ENCODE peak calls at places on chromosomes 6 and 20, in seven cellular contexts. One of them, this sample, is unnamed.

GRCh38 chr6:143677891-143678737 is at the start of gene PHACTR2:
- DNase-seq in SW 1271: peak; percentile 35
- DNase-seq in OCI-LY7: no peak
- DNase-seq in GM04503: peak; percentile 52
- DNase-seq in HEK293T: peak; percentile 84
- DNase-seq in heart left ventricle: peak; percentile 90
- DNase-seq in uterus: peak; percentile 75
- DNase-seq in this sample: peak; percentile 90

GRCh38 chr6:140572129-140572528 is 1197.7 kb upstream of the CITED2 start:
- DNase-seq in SW 1271: no peak
- DNase-seq in uterus: no peak
- DNase-seq in OCI-LY7: no peak
- DNase-seq in HEK293T: no peak
- DNase-seq in heart left ventricle: no peak
- DNase-seq in GM04503: peak; percentile 92
- DNase-seq in this sample: no peak

GRCh38 chr6:133899556-133899955 is 10.6 kb downstream of the TCF21 start:
- DNase-seq in uterus: no peak
- DNase-seq in SW 1271: no peak
- DNase-seq in HEK293T: no peak
- DNase-seq in heart left ventricle: no peak
- DNase-seq in OCI-LY7: no peak
- DNase-seq in GM04503: no peak
- DNase-seq in this sample: no peak

GRCh38 chr6:128276311-128276710 is 244.1 kb downstream of the PTPRK start:
- DNase-seq in HEK293T: no peak
- DNase-seq in heart left ventricle: no peak
- DNase-seq in GM04503: no peak
- DNase-seq in uterus: no peak
- DNase-seq in SW 1271: no peak
- DNase-seq in OCI-LY7: no peak
- DNase-seq in this sample: no peak

GRCh38 chr20:44586289-44586911 is 4.0 kb downstream of the PKIG start:
- DNase-seq in heart left ventricle: no peak
- DNase-seq in GM04503: no peak
- DNase-seq in uterus: no peak
- DNase-seq in HEK293T: no peak
- DNase-seq in SW 1271: no peak
- DNase-seq in OCI-LY7: peak; percentile 99
- DNase-seq in this sample: no peak

GRCh38 chr6:32188381-32189081 is 1.5 kb downstream of the PBX2 start:
- DNase-seq in heart left ventricle: no peak
- DNase-seq in SW 1271: no peak
- DNase-seq in uterus: peak; percentile 73
- DNase-seq in GM04503: no peak
- DNase-seq in HEK293T: no peak
- DNase-seq in OCI-LY7: no peak
- DNase-seq in this sample: no peak

GRCh38 chr20:49677777-49678758 is 35.6 kb downstream of the B4GALT5 start:
- DNase-seq in HEK293T: no peak
- DNase-seq in OCI-LY7: no peak
- DNase-seq in heart left ventricle: no peak
- DNase-seq in uterus: no peak
- DNase-seq in SW 1271: no peak
- DNase-seq in GM04503: no peak
- DNase-seq in this sample: no peak

GRCh38 chr6:125904871-125905270 is 51.7 kb upstream of the HINT3 start:
- DNase-seq in uterus: no peak
- DNase-seq in OCI-LY7: no peak
- DNase-seq in SW 1271: no peak
- DNase-seq in HEK293T: no peak
- DNase-seq in heart left ventricle: no peak
- DNase-seq in GM04503: peak; percentile 35
- DNase-seq in this sample: no peak

GRCh38 chr6:125747589-125748533 is 1.6 kb upstream of the HEY2 start:
- DNase-seq in GM04503: no peak
- DNase-seq in HEK293T: peak; percentile 44
- DNase-seq in OCI-LY7: peak; percentile 29
- DNase-seq in uterus: no peak
- DNase-seq in heart left ventricle: peak; percentile 80
- DNase-seq in SW 1271: no peak
- DNase-seq in this sample: no peak

GRCh38 chr6:158561247-158561884 is 1.5 kb downstream of the TMEM181 start:
- DNase-seq in OCI-LY7: peak; percentile 6
- DNase-seq in HEK293T: no peak
- DNase-seq in SW 1271: no peak
- DNase-seq in GM04503: no peak
- DNase-seq in heart left ventricle: no peak
- DNase-seq in uterus: no peak
- DNase-seq in this sample: no peak

GRCh38 chr20:54025166-54025835 is 45.1 kb downstream of the BCAS1 start:
- DNase-seq in heart left ventricle: no peak
- DNase-seq in uterus: no peak
- DNase-seq in SW 1271: no peak
- DNase-seq in HEK293T: no peak
- DNase-seq in OCI-LY7: no peak
- DNase-seq in GM04503: peak; percentile 69
- DNase-seq in this sample: no peak

GRCh38 chr6:12182676-12183075 is 107.5 kb upstream of the EDN1 start:
- DNase-seq in HEK293T: no peak
- DNase-seq in uterus: no peak
- DNase-seq in GM04503: no peak
- DNase-seq in heart left ventricle: no peak
- DNase-seq in SW 1271: no peak
- DNase-seq in OCI-LY7: no peak
- DNase-seq in this sample: no peak

GRCh38 chr20:1330075-1330830 is 1.3 kb upstream of the SDCBP2 start:
- DNase-seq in uterus: peak; percentile 49
- DNase-seq in GM04503: no peak
- DNase-seq in heart left ventricle: no peak
- DNase-seq in SW 1271: no peak
- DNase-seq in HEK293T: no peak
- DNase-seq in OCI-LY7: peak; percentile 38
- DNase-seq in this sample: no peak

GRCh38 chr20:24097051-24097450 is 108.5 kb upstream of the GGTLC1 start:
- DNase-seq in uterus: no peak
- DNase-seq in GM04503: no peak
- DNase-seq in HEK293T: no peak
- DNase-seq in OCI-LY7: no peak
- DNase-seq in SW 1271: no peak
- DNase-seq in heart left ventricle: no peak
- DNase-seq in this sample: no peak

GRCh38 chr6:1626481-1626880 is 16.8 kb downstream of the FOXC1 start:
- DNase-seq in GM04503: no peak
- DNase-seq in heart left ventricle: no peak
- DNase-seq in uterus: no peak
- DNase-seq in SW 1271: no peak
- DNase-seq in OCI-LY7: no peak
- DNase-seq in HEK293T: no peak
- DNase-seq in this sample: no peak

GRCh38 chr20:9015984-9016324 is 52.9 kb upstream of the PLCB4 start:
- DNase-seq in uterus: no peak
- DNase-seq in SW 1271: no peak
- DNase-seq in HEK293T: no peak
- DNase-seq in GM04503: peak; percentile 73
- DNase-seq in OCI-LY7: no peak
- DNase-seq in heart left ventricle: no peak
- DNase-seq in this sample: no peak

GRCh38 chr6:39366875-39367618 is 44.5 kb upstream of the KCNK16 start:
- DNase-seq in SW 1271: no peak
- DNase-seq in OCI-LY7: no peak
- DNase-seq in HEK293T: no peak
- DNase-seq in GM04503: no peak
- DNase-seq in uterus: no peak
- DNase-seq in heart left ventricle: no peak
- DNase-seq in this sample: no peak

GRCh38 chr20:53811577-53811976 is 217.9 kb upstream of the ZNF217 start:
- DNase-seq in GM04503: no peak
- DNase-seq in SW 1271: no peak
- DNase-seq in HEK293T: no peak
- DNase-seq in heart left ventricle: no peak
- DNase-seq in OCI-LY7: no peak
- DNase-seq in uterus: no peak
- DNase-seq in this sample: no peak

GRCh38 chr6:52598824-52599190 is 21.9 kb upstream of the TRAM2 start:
- DNase-seq in GM04503: no peak
- DNase-seq in uterus: no peak
- DNase-seq in SW 1271: no peak
- DNase-seq in OCI-LY7: no peak
- DNase-seq in HEK293T: no peak
- DNase-seq in heart left ventricle: no peak
- DNase-seq in this sample: no peak

GRCh38 chr6:12947191-12947795 is 230.7 kb downstream of the PHACTR1 start:
- DNase-seq in GM04503: no peak
- DNase-seq in SW 1271: no peak
- DNase-seq in HEK293T: no peak
- DNase-seq in heart left ventricle: no peak
- DNase-seq in OCI-LY7: no peak
- DNase-seq in uterus: no peak
- DNase-seq in this sample: no peak

GRCh38 chr20:21323640-21324039 is 20.5 kb downstream of the XRN2 start:
- DNase-seq in SW 1271: peak; percentile 53
- DNase-seq in uterus: no peak
- DNase-seq in heart left ventricle: no peak
- DNase-seq in OCI-LY7: no peak
- DNase-seq in HEK293T: no peak
- DNase-seq in GM04503: peak; percentile 45
- DNase-seq in this sample: no peak

GRCh38 chr20:36468149-36469000 is 72.9 kb upstream of the MYL9 start:
- DNase-seq in OCI-LY7: peak; percentile 55
- DNase-seq in uterus: no peak
- DNase-seq in SW 1271: no peak
- DNase-seq in GM04503: no peak
- DNase-seq in heart left ventricle: no peak
- DNase-seq in HEK293T: no peak
- DNase-seq in this sample: no peak

GRCh38 chr6:68726307-68726706 is 91.2 kb downstream of the ADGRB3 start:
- DNase-seq in uterus: no peak
- DNase-seq in HEK293T: no peak
- DNase-seq in SW 1271: no peak
- DNase-seq in heart left ventricle: no peak
- DNase-seq in GM04503: no peak
- DNase-seq in OCI-LY7: no peak
- DNase-seq in this sample: no peak

GRCh38 chr6:157272866-157273755 is 50.2 kb downstream of the TMEM242 start:
- DNase-seq in HEK293T: no peak
- DNase-seq in OCI-LY7: peak; percentile 81
- DNase-seq in heart left ventricle: no peak
- DNase-seq in GM04503: no peak
- DNase-seq in SW 1271: no peak
- DNase-seq in uterus: no peak
- DNase-seq in this sample: peak; percentile 56

GRCh38 chr20:51198238-51198637 is 175.3 kb upstream of the KCNG1 start:
- DNase-seq in heart left ventricle: no peak
- DNase-seq in SW 1271: no peak
- DNase-seq in HEK293T: no peak
- DNase-seq in OCI-LY7: no peak
- DNase-seq in uterus: no peak
- DNase-seq in GM04503: no peak
- DNase-seq in this sample: no peak

GRCh38 chr6:108562503-108562993 is 1.8 kb downstream of the FOXO3 start:
- DNase-seq in SW 1271: peak; percentile 16
- DNase-seq in heart left ventricle: peak; percentile 66
- DNase-seq in GM04503: no peak
- DNase-seq in HEK293T: peak; percentile 67
- DNase-seq in OCI-LY7: no peak
- DNase-seq in uterus: peak; percentile 82
- DNase-seq in this sample: peak; percentile 86

GRCh38 chr6:113829702-113830058 is 27.5 kb upstream of the MARCKS start:
- DNase-seq in OCI-LY7: no peak
- DNase-seq in GM04503: peak; percentile 75
- DNase-seq in heart left ventricle: no peak
- DNase-seq in uterus: no peak
- DNase-seq in HEK293T: no peak
- DNase-seq in SW 1271: no peak
- DNase-seq in this sample: no peak

GRCh38 chr6:4225207-4225872 is 90.0 kb upstream of the ECI2 start:
- DNase-seq in heart left ventricle: no peak
- DNase-seq in SW 1271: no peak
- DNase-seq in HEK293T: no peak
- DNase-seq in OCI-LY7: no peak
- DNase-seq in GM04503: no peak
- DNase-seq in uterus: no peak
- DNase-seq in this sample: no peak

GRCh38 chr20:62103508-62104233 is 18.6 kb upstream of the LSM14B start:
- DNase-seq in OCI-LY7: no peak
- DNase-seq in heart left ventricle: no peak
- DNase-seq in GM04503: no peak
- DNase-seq in HEK293T: no peak
- DNase-seq in SW 1271: no peak
- DNase-seq in uterus: no peak
- DNase-seq in this sample: no peak

GRCh38 chr6:28988536-28989415 is 16.3 kb downstream of the ZNF311 start:
- DNase-seq in HEK293T: no peak
- DNase-seq in GM04503: peak; percentile 8
- DNase-seq in uterus: no peak
- DNase-seq in SW 1271: peak; percentile 87
- DNase-seq in heart left ventricle: peak; percentile 77
- DNase-seq in OCI-LY7: no peak
- DNase-seq in this sample: peak; percentile 79

GRCh38 chr20:854601-855000 is 21.1 kb downstream of the FAM110A start:
- DNase-seq in heart left ventricle: no peak
- DNase-seq in GM04503: no peak
- DNase-seq in SW 1271: no peak
- DNase-seq in HEK293T: no peak
- DNase-seq in uterus: no peak
- DNase-seq in OCI-LY7: no peak
- DNase-seq in this sample: no peak

GRCh38 chr6:111759413-111759835 is 113.8 kb downstream of the FYN start:
- DNase-seq in heart left ventricle: no peak
- DNase-seq in uterus: no peak
- DNase-seq in HEK293T: no peak
- DNase-seq in OCI-LY7: no peak
- DNase-seq in GM04503: no peak
- DNase-seq in SW 1271: no peak
- DNase-seq in this sample: no peak

This sample was measured in cardiac septum.